ENCODE peak calls at places on chromosomes 7 and 10, in six cellular contexts. Q is HFF-Myc, B is heart left ventricle, T is OCI-LY7, Y is foreskin fibroblast, P is IMR-90. N is an unnamed sample.

GRCh38 chr7:97006951-97007861 is 1.9 kb downstream of the DLX6 start:
- DNase-seq in P (no peak), Y (no peak), B (no peak), Q (no peak), T (no peak), N (no peak)

GRCh38 chr7:50359995-50360925 is 55.7 kb downstream of the IKZF1 start:
- DNase-seq in T (no peak), Q (no peak), P (no peak), B (no peak), Y (no peak), N (no peak)

GRCh38 chr7:101519324-101520017 is 109.6 kb downstream of the MYL10 start:
- DNase-seq in B (no peak), P (peak), Y (peak), Q (peak), T (no peak), N (no peak)

GRCh38 chr10:17453377-17454091 is 861 bp downstream of the ST8SIA6 start:
- DNase-seq in B (peak), Q (no peak), P (no peak), T (no peak), Y (peak), N (peak)

GRCh38 chr10:55203874-55204273 is 402.8 kb upstream of the PCDH15 start:
- DNase-seq in B (no peak), Q (no peak), P (no peak), Y (no peak), T (no peak), N (no peak)

GRCh38 chr10:4291995-4292394 is 507.0 kb upstream of the KLF6 start:
- DNase-seq in Q (no peak), B (no peak), T (no peak), Y (no peak), P (no peak), N (no peak)

GRCh38 chr10:110174201-110174600 is 33.2 kb upstream of the MXI1 start:
- DNase-seq in T (no peak), Y (no peak), B (no peak), P (no peak), Q (no peak), N (no peak)

GRCh38 chr7:158748335-158748734 is 43.7 kb upstream of the NCAPG2 start:
- DNase-seq in Y (no peak), P (no peak), Q (no peak), T (no peak), B (no peak), N (no peak)

GRCh38 chr7:30084195-30084594 is 50.6 kb upstream of the MTURN start:
- DNase-seq in B (no peak), T (no peak), Q (no peak), Y (no peak), P (no peak), N (no peak)

GRCh38 chr10:132456881-132457280 is 59.9 kb downstream of the PWWP2B start:
- DNase-seq in P (no peak), T (no peak), B (no peak), Y (no peak), Q (no peak), N (no peak)

GRCh38 chr10:44343836-44344235 is 41.1 kb downstream of the CXCL12 start:
- DNase-seq in P (no peak), Q (no peak), T (no peak), B (no peak), Y (no peak), N (no peak)

GRCh38 chr7:101362334-101363195 is at the start of gene COL26A1:
- DNase-seq in Y (no peak), P (no peak), Q (no peak), B (peak), T (no peak), N (peak)

GRCh38 chr7:74527842-74528241 is 74.1 kb downstream of the GTF2IRD1 start:
- DNase-seq in Q (no peak), B (no peak), T (no peak), Y (no peak), P (no peak), N (no peak)

GRCh38 chr10:27068217-27068891 is 31.9 kb downstream of the ANKRD26 start:
- DNase-seq in B (no peak), Q (no peak), P (no peak), Y (no peak), T (no peak), N (no peak)

GRCh38 chr7:34718867-34719266 is 60.8 kb downstream of the NPSR1 start:
- DNase-seq in P (no peak), Y (no peak), B (no peak), Q (no peak), T (no peak), N (no peak)

GRCh38 chr7:27191081-27191715 is 6.2 kb upstream of the HOXA11 start:
- DNase-seq in Y (no peak), P (no peak), T (no peak), B (no peak), Q (no peak), N (no peak)

GRCh38 chr10:113589225-113589770 is 36.4 kb downstream of the HABP2 start:
- DNase-seq in Y (no peak), T (no peak), P (no peak), Q (no peak), B (no peak), N (no peak)

GRCh38 chr7:100884741-100885439 is 4.6 kb downstream of the UFSP1 start:
- DNase-seq in Y (no peak), Q (no peak), P (no peak), B (no peak), T (no peak), N (peak)

GRCh38 chr10:26215923-26216576 is 524 bp upstream of the GAD2 start:
- DNase-seq in T (no peak), Q (no peak), P (no peak), B (peak), Y (no peak), N (peak)

GRCh38 chr10:116470768-116471415 is 43.2 kb downstream of the PNLIPRP3 start:
- DNase-seq in Y (no peak), B (no peak), T (peak), P (no peak), Q (peak), N (no peak)

GRCh38 chr7:3916146-3916545 is 615.1 kb downstream of the SDK1 start:
- DNase-seq in B (no peak), Y (no peak), P (peak), T (no peak), Q (no peak), N (no peak)

GRCh38 chr7:81013036-81013435 is 94.2 kb upstream of the SEMA3C start:
- DNase-seq in B (no peak), Y (peak), Q (no peak), P (peak), T (no peak), N (no peak)

GRCh38 chr7:156820445-156821063 is 72.4 kb downstream of the LMBR1 start:
- DNase-seq in P (no peak), Q (no peak), B (no peak), Y (no peak), T (no peak), N (no peak)

GRCh38 chr10:1548596-1548995 is 188.7 kb downstream of the ADARB2 start:
- DNase-seq in P (no peak), Y (no peak), B (no peak), T (peak), Q (no peak), N (no peak)

GRCh38 chr10:126262186-126262838 is 126.0 kb downstream of the ADAM12 start:
- DNase-seq in P (no peak), Q (no peak), B (no peak), Y (no peak), T (no peak), N (no peak)

GRCh38 chr7:32218741-32219283 is 148.6 kb upstream of the PDE1C start:
- DNase-seq in Q (no peak), P (no peak), Y (no peak), T (no peak), B (no peak), N (no peak)

GRCh38 chr7:45451636-45452035 is 122.5 kb upstream of the ADCY1 start:
- DNase-seq in T (no peak), B (no peak), Y (no peak), P (no peak), Q (no peak), N (no peak)

GRCh38 chr7:83732305-83732704 is 83.4 kb upstream of the SEMA3E start:
- DNase-seq in B (no peak), Y (no peak), Q (no peak), T (no peak), P (no peak), N (no peak)

GRCh38 chr7:130021105-130021834 is 29.9 kb downstream of the ZC3HC1 start:
- DNase-seq in Y (no peak), T (no peak), Q (no peak), B (peak), P (no peak), N (no peak)

GRCh38 chr10:103850572-103850895 is 4.8 kb downstream of the SH3PXD2A start:
- DNase-seq in Y (no peak), B (no peak), T (no peak), Q (no peak), P (no peak), N (no peak)

GRCh38 chr10:93656155-93656554 is 43.8 kb downstream of the PDE6C start:
- DNase-seq in Y (no peak), B (no peak), T (no peak), Q (no peak), P (no peak), N (no peak)

GRCh38 chr10:47423476-47423875 is 39.4 kb upstream of the ZNF488 start:
- DNase-seq in Q (no peak), T (no peak), P (peak), B (no peak), Y (no peak), N (no peak)

GRCh38 chr10:116873134-116873533 is 23.8 kb downstream of the ENO4 start:
- DNase-seq in Y (no peak), B (no peak), T (no peak), Q (no peak), P (no peak), N (no peak)

GRCh38 chr7:155643804-155644177 is 670 bp upstream of the RBM33 start:
- DNase-seq in T (no peak), P (peak), Y (peak), Q (no peak), B (no peak), N (no peak)

GRCh38 chr10:108598831-108599230 is 1324.5 kb downstream of the XPNPEP1 start:
- DNase-seq in B (no peak), T (no peak), Q (no peak), P (no peak), Y (no peak), N (no peak)

GRCh38 chr7:94394058-94394398 is 667 bp upstream of the COL1A2 start:
- DNase-seq in T (no peak), Y (no peak), P (peak), B (peak), Q (no peak), N (peak)

GRCh38 chr7:94394399-94395140 is at the start of gene COL1A2:
- DNase-seq in T (no peak), Q (peak), Y (peak), P (peak), B (peak), N (peak)

GRCh38 chr7:94396606-94397005 is 1.9 kb downstream of the COL1A2 start:
- DNase-seq in Q (no peak), T (no peak), B (no peak), Y (no peak), P (no peak), N (no peak)

GRCh38 chr7:94396044-94396443 is 1.3 kb downstream of the COL1A2 start:
- DNase-seq in P (peak), B (no peak), T (no peak), Y (no peak), Q (peak), N (no peak)

DNA sequence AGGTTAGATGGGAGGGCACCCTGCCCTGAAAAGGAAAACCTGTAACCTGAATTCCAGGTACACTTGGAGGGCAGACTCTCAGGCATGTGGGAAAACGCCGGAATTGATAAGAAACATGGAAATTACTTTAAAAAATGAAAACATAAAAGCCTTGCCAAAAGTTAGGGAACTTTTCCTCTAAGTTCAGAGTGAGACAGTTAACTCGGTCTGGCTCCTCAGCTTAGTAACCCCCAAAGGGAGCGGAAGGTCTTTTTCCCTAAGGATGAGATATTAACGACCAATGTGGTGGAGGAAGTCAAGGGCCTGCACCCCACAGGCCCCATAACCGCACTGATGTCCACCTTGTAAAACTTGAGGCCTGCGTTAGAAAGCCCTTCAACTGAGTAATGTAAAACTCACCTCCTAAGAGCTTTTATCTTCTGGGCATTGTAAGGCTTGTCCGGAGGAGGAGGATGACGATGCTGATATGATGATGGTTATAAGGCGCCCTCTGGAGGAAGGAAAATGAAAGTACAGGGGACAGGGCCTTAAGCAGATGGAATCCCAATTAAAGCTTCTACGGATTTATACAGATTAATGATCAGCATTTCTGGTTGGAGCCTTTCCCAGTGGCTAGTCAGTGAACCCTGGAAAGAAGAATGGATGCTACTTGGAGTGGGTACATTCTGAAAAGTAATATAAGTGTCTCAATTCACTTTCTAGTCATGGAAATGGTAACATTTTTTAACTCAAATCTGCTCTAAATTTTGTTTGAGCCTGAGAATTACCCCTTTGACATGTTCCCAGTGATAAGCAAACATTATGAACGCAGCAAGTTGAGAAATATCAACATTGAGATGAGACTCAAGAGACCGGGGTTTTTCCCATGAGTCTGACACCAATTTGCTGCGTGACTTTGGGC is 696 bp downstream of the COL1A2 start:
- DNase-seq in Q (peak), Y (peak), B (peak), T (peak), P (peak), N (no peak)
- H3K4me3 ChIP-seq in Q (peak), Y (peak), B (peak), T (no peak), P (peak), N (peak)

GRCh38 chr7:102890971-102891692 is 21.7 kb upstream of the LRRC17 start:
- DNase-seq in Y (no peak), B (no peak), Q (no peak), T (no peak), P (no peak), N (no peak)
- H3K4me3 ChIP-seq in Y (no peak), B (no peak), Q (no peak), T (no peak), P (no peak), N (no peak)

GRCh38 chr7:150381785-150382122 is 2.6 kb downstream of the ZNF775 start:
- DNase-seq in Y (no peak), Q (no peak), B (no peak), T (no peak), P (no peak), N (no peak)

GRCh38 chr7:150378853-150379589 is at the start of gene ZNF775:
- DNase-seq in T (peak), B (peak), P (peak), Y (peak), Q (no peak), N (peak)

GRCh38 chr7:150379590-150380379 is 655 bp downstream of the ZNF775 start:
- DNase-seq in Q (no peak), P (no peak), Y (no peak), B (no peak), T (no peak), N (no peak)

GRCh38 chr7:150381096-150381495 is 2.0 kb downstream of the ZNF775 start:
- DNase-seq in Q (no peak), Y (no peak), P (no peak), B (no peak), T (no peak), N (no peak)

GRCh38 chr7:150380463-150380862 is 1.3 kb downstream of the ZNF775 start:
- DNase-seq in T (no peak), Y (no peak), P (no peak), B (no peak), Q (no peak), N (no peak)
- H3K4me3 ChIP-seq in T (peak), Y (peak), P (no peak), B (no peak), Q (peak), N (no peak)

GRCh38 chr10:72001026-72001380 is 36.8 kb downstream of the CHST3 start:
- DNase-seq in P (no peak), T (no peak), Y (peak), B (no peak), Q (no peak), N (no peak)

GRCh38 chr10:71998119-71998839 is 34.1 kb downstream of the CHST3 start:
- DNase-seq in Y (no peak), B (peak), Q (no peak), T (no peak), P (no peak), N (peak)

GRCh38 chr10:72000073-72001025 is 36.2 kb downstream of the CHST3 start:
- DNase-seq in T (no peak), B (no peak), Q (no peak), P (no peak), Y (no peak), N (no peak)

GRCh38 chr10:71998840-71999194 is 34.6 kb downstream of the CHST3 start:
- DNase-seq in P (peak), T (no peak), Q (peak), B (peak), Y (peak), N (peak)

GRCh38 chr10:71999360-72000072 is 35.3 kb downstream of the CHST3 start:
- DNase-seq in B (peak), T (no peak), P (peak), Y (peak), Q (no peak), N (peak)
- H3K4me3 ChIP-seq in B (peak), T (no peak), P (no peak), Y (peak), Q (no peak), N (no peak)

GRCh38 chr7:65250697-65251395 is 122.8 kb upstream of the ZNF92 start:
- DNase-seq in Y (no peak), T (no peak), B (no peak), P (no peak), Q (no peak), N (no peak)

GRCh38 chr7:65250216-65250615 is 123.4 kb upstream of the ZNF92 start:
- DNase-seq in T (no peak), Q (no peak), P (no peak), Y (no peak), B (no peak), N (no peak)

GRCh38 chr7:65254061-65254460 is 119.6 kb upstream of the ZNF92 start:
- DNase-seq in P (no peak), B (no peak), Q (no peak), T (no peak), Y (no peak), N (no peak)

GRCh38 chr7:65247491-65247890 is 126.2 kb upstream of the ZNF92 start:
- DNase-seq in P (no peak), Y (no peak), T (no peak), Q (no peak), B (no peak), N (no peak)

DNA sequence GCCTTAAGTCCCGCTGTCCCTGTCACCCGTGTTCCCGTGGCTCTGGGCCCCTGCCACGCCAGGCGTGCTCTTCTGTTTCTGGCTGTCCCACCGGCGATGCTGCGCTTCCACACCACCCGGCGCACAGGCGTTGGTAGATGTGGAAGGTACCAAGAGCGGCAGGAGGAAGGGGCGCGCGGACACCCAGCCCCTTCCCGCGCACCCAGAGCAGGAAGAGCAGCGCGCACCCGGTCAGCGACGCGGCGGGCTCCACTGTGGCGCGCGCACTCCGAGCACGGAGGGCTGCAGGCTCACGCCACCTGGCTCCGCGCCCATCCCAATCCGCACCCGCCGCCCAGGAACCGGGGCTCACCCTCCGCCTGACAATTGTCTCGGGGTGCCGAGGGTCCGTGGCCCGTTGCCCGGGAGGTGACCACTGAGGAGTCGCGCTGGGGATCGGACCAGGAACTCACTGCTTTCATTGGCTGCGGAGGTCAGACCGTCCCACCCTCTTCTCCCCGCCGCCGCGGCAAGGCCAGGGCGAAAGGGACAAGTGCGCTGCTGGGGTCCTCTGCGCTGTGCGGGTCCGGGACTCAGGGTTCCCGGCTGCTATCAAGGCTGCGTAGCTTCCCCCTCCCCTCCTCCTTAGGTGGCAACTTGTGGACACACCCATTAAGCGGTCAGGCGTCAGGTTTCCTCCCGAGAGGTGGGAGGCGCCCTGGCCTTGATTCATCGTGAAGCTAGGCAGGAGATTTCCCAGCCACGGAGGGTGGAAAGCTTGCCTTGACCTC is 121.6 kb upstream of the ZNF92 start:
- DNase-seq in Y (peak), P (peak), T (peak), B (peak), Q (peak), N (peak)
- H3K4me3 ChIP-seq in Y (peak), P (peak), T (peak), B (peak), Q (peak), N (peak)

N was measured in right cardiac atrium.